ENCODE peak calls at places on chromosome 13, in eight cellular contexts. One of them, this sample, is unnamed.

GRCh38 chr13:113209336-113209879 is at the start of gene CUL4A:
- DNase-seq in astrocyte: peak
- DNase-seq in tibial artery: peak
- DNase-seq in AG09319: no peak
- DNase-seq in transverse colon: peak
- DNase-seq in ascending aorta: no peak
- DNase-seq in IMR-90: peak
- DNase-seq in HFF-Myc: no peak
- DNase-seq in this sample: peak

GRCh38 chr13:47117268-47117667 is 220.4 kb upstream of the HTR2A start:
- DNase-seq in transverse colon: no peak
- DNase-seq in HFF-Myc: peak
- DNase-seq in astrocyte: peak
- DNase-seq in IMR-90: peak
- DNase-seq in ascending aorta: no peak
- DNase-seq in tibial artery: no peak
- DNase-seq in AG09319: peak
- DNase-seq in this sample: peak

GRCh38 chr13:24208314-24208713 is 47.8 kb downstream of the SPATA13 start:
- DNase-seq in IMR-90: peak
- DNase-seq in AG09319: peak
- DNase-seq in transverse colon: no peak
- DNase-seq in tibial artery: no peak
- DNase-seq in HFF-Myc: peak
- DNase-seq in ascending aorta: no peak
- DNase-seq in astrocyte: peak
- DNase-seq in this sample: peak

GRCh38 chr13:75296651-75297050 is 185.3 kb downstream of the TBC1D4 start:
- DNase-seq in HFF-Myc: no peak
- DNase-seq in tibial artery: no peak
- DNase-seq in transverse colon: no peak
- DNase-seq in AG09319: no peak
- DNase-seq in ascending aorta: no peak
- DNase-seq in astrocyte: no peak
- DNase-seq in IMR-90: no peak
- DNase-seq in this sample: no peak

GRCh38 chr13:60583911-60584753 is 187.1 kb downstream of the TDRD3 start:
- DNase-seq in tibial artery: no peak
- DNase-seq in HFF-Myc: peak
- DNase-seq in astrocyte: peak
- DNase-seq in AG09319: peak
- DNase-seq in IMR-90: peak
- DNase-seq in ascending aorta: no peak
- DNase-seq in transverse colon: peak
- DNase-seq in this sample: peak

GRCh38 chr13:79531542-79532239 is 50.7 kb downstream of the NDFIP2 start:
- DNase-seq in IMR-90: no peak
- DNase-seq in tibial artery: no peak
- DNase-seq in AG09319: no peak
- DNase-seq in ascending aorta: no peak
- DNase-seq in transverse colon: no peak
- DNase-seq in astrocyte: no peak
- DNase-seq in HFF-Myc: no peak
- DNase-seq in this sample: no peak

GRCh38 chr13:112545866-112546265 is 42.1 kb downstream of the TUBGCP3 start:
- DNase-seq in transverse colon: no peak
- DNase-seq in ascending aorta: no peak
- DNase-seq in astrocyte: peak
- DNase-seq in IMR-90: peak
- DNase-seq in HFF-Myc: peak
- DNase-seq in AG09319: peak
- DNase-seq in tibial artery: no peak
- DNase-seq in this sample: peak

GRCh38 chr13:22112956-22113750 is 442.3 kb downstream of the FGF9 start:
- DNase-seq in ascending aorta: no peak
- DNase-seq in tibial artery: no peak
- DNase-seq in IMR-90: no peak
- DNase-seq in HFF-Myc: no peak
- DNase-seq in AG09319: no peak
- DNase-seq in transverse colon: no peak
- DNase-seq in astrocyte: no peak
- DNase-seq in this sample: no peak

GRCh38 chr13:25806304-25806974 is 245.4 kb downstream of the SHISA2 start:
- DNase-seq in HFF-Myc: no peak
- DNase-seq in transverse colon: no peak
- DNase-seq in ascending aorta: no peak
- DNase-seq in tibial artery: no peak
- DNase-seq in AG09319: no peak
- DNase-seq in IMR-90: no peak
- DNase-seq in astrocyte: peak
- DNase-seq in this sample: no peak

GRCh38 chr13:93169980-93170379 is 56.6 kb upstream of the GPC6 start:
- DNase-seq in HFF-Myc: peak
- DNase-seq in AG09319: no peak
- DNase-seq in ascending aorta: no peak
- DNase-seq in astrocyte: peak
- DNase-seq in IMR-90: peak
- DNase-seq in transverse colon: no peak
- DNase-seq in tibial artery: no peak
- DNase-seq in this sample: peak

GRCh38 chr13:48151766-48152165 is 56.9 kb upstream of the MED4 start:
- DNase-seq in IMR-90: no peak
- DNase-seq in astrocyte: peak
- DNase-seq in AG09319: no peak
- DNase-seq in transverse colon: no peak
- DNase-seq in ascending aorta: no peak
- DNase-seq in tibial artery: no peak
- DNase-seq in HFF-Myc: no peak
- DNase-seq in this sample: no peak

GRCh38 chr13:23796546-23796945 is 92.7 kb downstream of the MIPEP start:
- DNase-seq in HFF-Myc: no peak
- DNase-seq in AG09319: no peak
- DNase-seq in tibial artery: no peak
- DNase-seq in transverse colon: no peak
- DNase-seq in IMR-90: peak
- DNase-seq in astrocyte: no peak
- DNase-seq in ascending aorta: no peak
- DNase-seq in this sample: no peak

GRCh38 chr13:35766663-35767062 is 290.2 kb upstream of the MAB21L1 start:
- DNase-seq in HFF-Myc: no peak
- DNase-seq in IMR-90: no peak
- DNase-seq in ascending aorta: no peak
- DNase-seq in AG09319: no peak
- DNase-seq in tibial artery: no peak
- DNase-seq in astrocyte: no peak
- DNase-seq in transverse colon: no peak
- DNase-seq in this sample: no peak

GRCh38 chr13:29140277-29140676 is 320.1 kb downstream of the MTUS2 start:
- DNase-seq in IMR-90: no peak
- DNase-seq in AG09319: no peak
- DNase-seq in HFF-Myc: no peak
- DNase-seq in astrocyte: no peak
- DNase-seq in tibial artery: no peak
- DNase-seq in ascending aorta: peak
- DNase-seq in transverse colon: no peak
- DNase-seq in this sample: peak

GRCh38 chr13:68168448-68168847 is 938.3 kb upstream of the PCDH9 start:
- DNase-seq in ascending aorta: no peak
- DNase-seq in HFF-Myc: no peak
- DNase-seq in transverse colon: no peak
- DNase-seq in tibial artery: no peak
- DNase-seq in AG09319: no peak
- DNase-seq in astrocyte: peak
- DNase-seq in IMR-90: no peak
- DNase-seq in this sample: no peak

GRCh38 chr13:107835339-107836018 is 379.9 kb downstream of the LIG4 start:
- DNase-seq in transverse colon: no peak
- DNase-seq in ascending aorta: no peak
- DNase-seq in IMR-90: peak
- DNase-seq in AG09319: no peak
- DNase-seq in tibial artery: no peak
- DNase-seq in HFF-Myc: no peak
- DNase-seq in astrocyte: peak
- DNase-seq in this sample: no peak

GRCh38 chr13:33125821-33126570 is 109.8 kb downstream of the KL start:
- DNase-seq in ascending aorta: no peak
- DNase-seq in tibial artery: peak
- DNase-seq in transverse colon: no peak
- DNase-seq in astrocyte: peak
- DNase-seq in IMR-90: peak
- DNase-seq in AG09319: peak
- DNase-seq in HFF-Myc: peak
- DNase-seq in this sample: peak

GRCh38 chr13:110506859-110507566 is 54.5 kb downstream of the RAB20 start:
- DNase-seq in astrocyte: no peak
- DNase-seq in transverse colon: peak
- DNase-seq in AG09319: no peak
- DNase-seq in tibial artery: peak
- DNase-seq in ascending aorta: no peak
- DNase-seq in HFF-Myc: no peak
- DNase-seq in IMR-90: peak
- DNase-seq in this sample: no peak

GRCh38 chr13:113448545-113448884 is 4.8 kb downstream of the ADPRHL1 start:
- DNase-seq in AG09319: no peak
- DNase-seq in tibial artery: peak
- DNase-seq in astrocyte: no peak
- DNase-seq in HFF-Myc: no peak
- DNase-seq in IMR-90: no peak
- DNase-seq in ascending aorta: no peak
- DNase-seq in transverse colon: peak
- DNase-seq in this sample: no peak

GRCh38 chr13:90197722-90198121 is 1149.8 kb upstream of the MIR17HG start:
- DNase-seq in AG09319: no peak
- DNase-seq in ascending aorta: no peak
- DNase-seq in transverse colon: no peak
- DNase-seq in HFF-Myc: no peak
- DNase-seq in tibial artery: no peak
- DNase-seq in astrocyte: peak
- DNase-seq in IMR-90: no peak
- DNase-seq in this sample: no peak

GRCh38 chr13:94217370-94217769 is 262.1 kb downstream of the DCT start:
- DNase-seq in HFF-Myc: no peak
- DNase-seq in astrocyte: peak
- DNase-seq in tibial artery: no peak
- DNase-seq in IMR-90: peak
- DNase-seq in transverse colon: no peak
- DNase-seq in ascending aorta: no peak
- DNase-seq in AG09319: no peak
- DNase-seq in this sample: peak

GRCh38 chr13:99756281-99756680 is 215.3 kb downstream of the ZIC5 start:
- DNase-seq in HFF-Myc: no peak
- DNase-seq in ascending aorta: no peak
- DNase-seq in tibial artery: no peak
- DNase-seq in IMR-90: no peak
- DNase-seq in AG09319: no peak
- DNase-seq in transverse colon: no peak
- DNase-seq in astrocyte: no peak
- DNase-seq in this sample: no peak

GRCh38 chr13:76380436-76381065 is 505.7 kb downstream of the KCTD12 start:
- DNase-seq in ascending aorta: no peak
- DNase-seq in tibial artery: no peak
- DNase-seq in astrocyte: peak
- DNase-seq in HFF-Myc: no peak
- DNase-seq in AG09319: no peak
- DNase-seq in IMR-90: peak
- DNase-seq in transverse colon: no peak
- DNase-seq in this sample: no peak

GRCh38 chr13:64900039-64900438 is 2330.1 kb downstream of the PCDH9 start:
- DNase-seq in AG09319: no peak
- DNase-seq in IMR-90: no peak
- DNase-seq in transverse colon: no peak
- DNase-seq in HFF-Myc: no peak
- DNase-seq in astrocyte: no peak
- DNase-seq in tibial artery: no peak
- DNase-seq in ascending aorta: no peak
- DNase-seq in this sample: no peak
- TF ChIP-seq CTCF in AG09319: no peak
- TF ChIP-seq CTCF in IMR-90: no peak
- TF ChIP-seq CTCF in transverse colon: no peak
- TF ChIP-seq CTCF in HFF-Myc: no peak
- TF ChIP-seq CTCF in astrocyte: no peak
- TF ChIP-seq CTCF in tibial artery: no peak
- TF ChIP-seq CTCF in ascending aorta: no peak
- TF ChIP-seq CTCF in this sample: no peak

GRCh38 chr13:39676315-39676876 is 20.9 kb downstream of the COG6 start:
- DNase-seq in AG09319: no peak
- DNase-seq in ascending aorta: no peak
- DNase-seq in HFF-Myc: no peak
- DNase-seq in astrocyte: no peak
- DNase-seq in IMR-90: peak
- DNase-seq in transverse colon: no peak
- DNase-seq in tibial artery: no peak
- DNase-seq in this sample: peak
- TF ChIP-seq CTCF in AG09319: peak
- TF ChIP-seq CTCF in ascending aorta: peak
- TF ChIP-seq CTCF in HFF-Myc: peak
- TF ChIP-seq CTCF in astrocyte: peak
- TF ChIP-seq CTCF in IMR-90: peak
- TF ChIP-seq CTCF in transverse colon: peak
- TF ChIP-seq CTCF in tibial artery: peak
- TF ChIP-seq CTCF in this sample: peak

GRCh38 chr13:106367361-106367781 is 168.1 kb downstream of the EFNB2 start:
- DNase-seq in AG09319: no peak
- DNase-seq in HFF-Myc: no peak
- DNase-seq in transverse colon: no peak
- DNase-seq in ascending aorta: no peak
- DNase-seq in tibial artery: no peak
- DNase-seq in astrocyte: no peak
- DNase-seq in IMR-90: no peak
- DNase-seq in this sample: no peak
- TF ChIP-seq CTCF in AG09319: no peak
- TF ChIP-seq CTCF in HFF-Myc: no peak
- TF ChIP-seq CTCF in transverse colon: no peak
- TF ChIP-seq CTCF in ascending aorta: no peak
- TF ChIP-seq CTCF in tibial artery: no peak
- TF ChIP-seq CTCF in astrocyte: no peak
- TF ChIP-seq CTCF in IMR-90: no peak
- TF ChIP-seq CTCF in this sample: no peak

GRCh38 chr13:20291675-20292074 is 59.6 kb upstream of the GJB6 start:
- DNase-seq in AG09319: no peak
- DNase-seq in ascending aorta: no peak
- DNase-seq in tibial artery: no peak
- DNase-seq in HFF-Myc: no peak
- DNase-seq in IMR-90: no peak
- DNase-seq in astrocyte: no peak
- DNase-seq in transverse colon: no peak
- DNase-seq in this sample: no peak
- TF ChIP-seq CTCF in AG09319: no peak
- TF ChIP-seq CTCF in ascending aorta: no peak
- TF ChIP-seq CTCF in tibial artery: no peak
- TF ChIP-seq CTCF in HFF-Myc: no peak
- TF ChIP-seq CTCF in IMR-90: no peak
- TF ChIP-seq CTCF in astrocyte: no peak
- TF ChIP-seq CTCF in transverse colon: no peak
- TF ChIP-seq CTCF in this sample: no peak